ENCODE peak calls at places on chromosomes 12 and 14, in four cellular contexts. One of them, this sample, is unnamed.

GRCh38 chr12:94779520-94779919 is 129.2 kb upstream of the TMCC3 start:
- DNase-seq in NCI-H2081: no peak
- DNase-seq in cerebellum: no peak
- DNase-seq in AG20443: peak
- DNase-seq in this sample: no peak

GRCh38 chr12:1918081-1918874 is at the start of gene CACNA2D4:
- DNase-seq in cerebellum: no peak
- DNase-seq in AG20443: peak
- DNase-seq in NCI-H2081: no peak
- DNase-seq in this sample: peak

GRCh38 chr12:68784015-68784414 is 24.0 kb upstream of the MDM2 start:
- DNase-seq in cerebellum: no peak
- DNase-seq in AG20443: no peak
- DNase-seq in NCI-H2081: no peak
- DNase-seq in this sample: no peak

GRCh38 chr14:59679872-59680271 is 103.3 kb upstream of the CCDC175 start:
- DNase-seq in cerebellum: no peak
- DNase-seq in AG20443: no peak
- DNase-seq in NCI-H2081: peak
- DNase-seq in this sample: no peak

GRCh38 chr12:86233126-86233525 is 23.1 kb downstream of the MGAT4C start:
- DNase-seq in NCI-H2081: peak
- DNase-seq in cerebellum: no peak
- DNase-seq in AG20443: no peak
- DNase-seq in this sample: no peak

GRCh38 chr14:64701660-64702059 is 2.6 kb upstream of the PLEKHG3 start:
- DNase-seq in cerebellum: no peak
- DNase-seq in NCI-H2081: peak
- DNase-seq in AG20443: no peak
- DNase-seq in this sample: no peak

GRCh38 chr14:49478784-49479183 is 107.4 kb downstream of the RPS29 start:
- DNase-seq in AG20443: no peak
- DNase-seq in NCI-H2081: no peak
- DNase-seq in cerebellum: no peak
- DNase-seq in this sample: no peak

GRCh38 chr12:108564724-108565123 is 2.3 kb downstream of the ISCU start:
- DNase-seq in AG20443: no peak
- DNase-seq in cerebellum: no peak
- DNase-seq in NCI-H2081: peak
- DNase-seq in this sample: peak

GRCh38 chr12:67674417-67674816 is 25.9 kb downstream of the DYRK2 start:
- DNase-seq in NCI-H2081: no peak
- DNase-seq in AG20443: no peak
- DNase-seq in cerebellum: no peak
- DNase-seq in this sample: no peak

GRCh38 chr12:32568241-32568640 is 110.9 kb upstream of the DNM1L start:
- DNase-seq in cerebellum: no peak
- DNase-seq in AG20443: peak
- DNase-seq in NCI-H2081: peak
- DNase-seq in this sample: no peak

GRCh38 chr12:23238957-23239356 is 614.0 kb downstream of the ETNK1 start:
- DNase-seq in NCI-H2081: no peak
- DNase-seq in cerebellum: no peak
- DNase-seq in AG20443: no peak
- DNase-seq in this sample: no peak

GRCh38 chr14:70358631-70359030 is 852 bp downstream of the COX16 start:
- DNase-seq in AG20443: peak
- DNase-seq in cerebellum: peak
- DNase-seq in NCI-H2081: no peak
- DNase-seq in this sample: no peak

GRCh38 chr14:33814010-33814409 is 136.9 kb downstream of the EGLN3 start:
- DNase-seq in cerebellum: no peak
- DNase-seq in NCI-H2081: no peak
- DNase-seq in AG20443: no peak
- DNase-seq in this sample: no peak

GRCh38 chr12:31362115-31362758 is 36.3 kb upstream of the SINHCAF start:
- DNase-seq in NCI-H2081: peak
- DNase-seq in cerebellum: peak
- DNase-seq in AG20443: no peak
- DNase-seq in this sample: peak

GRCh38 chr12:4701383-4701782 is 18.8 kb upstream of the GALNT8 start:
- DNase-seq in NCI-H2081: no peak
- DNase-seq in AG20443: no peak
- DNase-seq in cerebellum: no peak
- DNase-seq in this sample: no peak

GRCh38 chr12:20681334-20681733 is 13.8 kb upstream of the SLCO1C1 start:
- DNase-seq in NCI-H2081: no peak
- DNase-seq in AG20443: no peak
- DNase-seq in cerebellum: no peak
- DNase-seq in this sample: no peak

GRCh38 chr14:36556811-36557433 is 25.5 kb downstream of the NKX2-8 start:
- DNase-seq in cerebellum: peak
- DNase-seq in NCI-H2081: peak
- DNase-seq in AG20443: peak
- DNase-seq in this sample: no peak

GRCh38 chr12:64744422-64745258 is 14.6 kb downstream of the GNS start:
- DNase-seq in NCI-H2081: no peak
- DNase-seq in AG20443: peak
- DNase-seq in cerebellum: no peak
- DNase-seq in this sample: no peak

This sample was measured in CMK.